ENCODE peak calls at places on chromosomes 4 and X, in five cellular contexts. One of them, this sample, is unnamed.

GRCh38 chrX:47278684-47279083 is 45.9 kb downstream of the USP11 start:
- DNase-seq in stimulated activated naive B cell treated with anti-CD40 and anti-IgM and Interleukin-4, amounts not matched to agents 10 μg/mL and 1 μg/mL and 100 μg/mL, for 72 hours: no peak
- DNase-seq in mucosa of descending colon: no peak
- DNase-seq in LHCN-M2: no peak
- DNase-seq in NCI-H1105: no peak
- DNase-seq in this sample: no peak

GRCh38 chrX:17174671-17175070 is 200.3 kb upstream of the NHS start:
- DNase-seq in stimulated activated naive B cell treated with anti-CD40 and anti-IgM and Interleukin-4, amounts not matched to agents 10 μg/mL and 1 μg/mL and 100 μg/mL, for 72 hours: no peak
- DNase-seq in mucosa of descending colon: no peak
- DNase-seq in LHCN-M2: no peak
- DNase-seq in NCI-H1105: no peak
- DNase-seq in this sample: no peak

GRCh38 chr4:100008048-100008447 is 58.0 kb upstream of the H2AZ1 start:
- DNase-seq in stimulated activated naive B cell treated with anti-CD40 and anti-IgM and Interleukin-4, amounts not matched to agents 10 μg/mL and 1 μg/mL and 100 μg/mL, for 72 hours: no peak
- DNase-seq in mucosa of descending colon: no peak
- DNase-seq in LHCN-M2: peak; percentile 48
- DNase-seq in NCI-H1105: no peak
- DNase-seq in this sample: no peak

GRCh38 chr4:3302164-3302785 is 9.5 kb downstream of the RGS12 start:
- DNase-seq in stimulated activated naive B cell treated with anti-CD40 and anti-IgM and Interleukin-4, amounts not matched to agents 10 μg/mL and 1 μg/mL and 100 μg/mL, for 72 hours: peak; percentile 50
- DNase-seq in mucosa of descending colon: peak; percentile 67
- DNase-seq in LHCN-M2: no peak
- DNase-seq in NCI-H1105: no peak
- DNase-seq in this sample: no peak

GRCh38 chrX:152819271-152819670 is 11.3 kb downstream of the CETN2 start:
- DNase-seq in stimulated activated naive B cell treated with anti-CD40 and anti-IgM and Interleukin-4, amounts not matched to agents 10 μg/mL and 1 μg/mL and 100 μg/mL, for 72 hours: no peak
- DNase-seq in mucosa of descending colon: no peak
- DNase-seq in LHCN-M2: no peak
- DNase-seq in NCI-H1105: no peak
- DNase-seq in this sample: no peak

GRCh38 chr4:4704267-4704666 is 155.2 kb upstream of the MSX1 start:
- DNase-seq in stimulated activated naive B cell treated with anti-CD40 and anti-IgM and Interleukin-4, amounts not matched to agents 10 μg/mL and 1 μg/mL and 100 μg/mL, for 72 hours: no peak
- DNase-seq in mucosa of descending colon: no peak
- DNase-seq in LHCN-M2: peak; percentile 20
- DNase-seq in NCI-H1105: no peak
- DNase-seq in this sample: no peak

GRCh38 chr4:3871881-3872833 is 106.0 kb downstream of the ADRA2C start:
- DNase-seq in stimulated activated naive B cell treated with anti-CD40 and anti-IgM and Interleukin-4, amounts not matched to agents 10 μg/mL and 1 μg/mL and 100 μg/mL, for 72 hours: no peak
- DNase-seq in mucosa of descending colon: no peak
- DNase-seq in LHCN-M2: no peak
- DNase-seq in NCI-H1105: no peak
- DNase-seq in this sample: no peak

GRCh38 chrX:14363719-14364118 is 165.6 kb upstream of the GLRA2 start:
- DNase-seq in stimulated activated naive B cell treated with anti-CD40 and anti-IgM and Interleukin-4, amounts not matched to agents 10 μg/mL and 1 μg/mL and 100 μg/mL, for 72 hours: no peak
- DNase-seq in mucosa of descending colon: no peak
- DNase-seq in LHCN-M2: no peak
- DNase-seq in NCI-H1105: no peak
- DNase-seq in this sample: no peak

GRCh38 chr4:147513051-147513450 is 32.2 kb downstream of the EDNRA start:
- DNase-seq in stimulated activated naive B cell treated with anti-CD40 and anti-IgM and Interleukin-4, amounts not matched to agents 10 μg/mL and 1 μg/mL and 100 μg/mL, for 72 hours: no peak
- DNase-seq in mucosa of descending colon: no peak
- DNase-seq in LHCN-M2: no peak
- DNase-seq in NCI-H1105: no peak
- DNase-seq in this sample: no peak

GRCh38 chr4:146232131-146232722 is 17.9 kb downstream of the REELD1 start:
- DNase-seq in stimulated activated naive B cell treated with anti-CD40 and anti-IgM and Interleukin-4, amounts not matched to agents 10 μg/mL and 1 μg/mL and 100 μg/mL, for 72 hours: no peak
- DNase-seq in mucosa of descending colon: no peak
- DNase-seq in LHCN-M2: no peak
- DNase-seq in NCI-H1105: no peak
- DNase-seq in this sample: no peak

GRCh38 chr4:79025170-79025569 is 85.9 kb upstream of the PAQR3 start:
- DNase-seq in stimulated activated naive B cell treated with anti-CD40 and anti-IgM and Interleukin-4, amounts not matched to agents 10 μg/mL and 1 μg/mL and 100 μg/mL, for 72 hours: no peak
- DNase-seq in mucosa of descending colon: no peak
- DNase-seq in LHCN-M2: no peak
- DNase-seq in NCI-H1105: no peak
- DNase-seq in this sample: no peak

This sample was measured in NCI-H1417 treated with DMSO at 0.1 percent for 48 hours.